ENCODE peak calls at places on chromosomes 5 and 9, in nine cellular contexts. One of them, this sample, is unnamed.

GRCh38 chr9:72542917-72543316 is 21.5 kb downstream of the TMC1 start:
- DNase-seq in cardiac muscle cell: no peak
- DNase-seq in brain microvascular endothelial cell: no peak
- DNase-seq in activated B cell treated with CpG ODN at 0.5 μM for 24 hours: no peak
- DNase-seq in A673: no peak
- DNase-seq in endothelial cell: no peak
- DNase-seq in tibial nerve: no peak
- DNase-seq in PC-3: peak
- DNase-seq in K562: no peak
- DNase-seq in this sample: no peak

GRCh38 chr5:69364414-69364813 is 4.9 kb downstream of the AK6 start:
- DNase-seq in K562: peak
- DNase-seq in endothelial cell: no peak
- DNase-seq in brain microvascular endothelial cell: peak
- DNase-seq in A673: peak
- DNase-seq in PC-3: peak
- DNase-seq in tibial nerve: no peak
- DNase-seq in activated B cell treated with CpG ODN at 0.5 μM for 24 hours: no peak
- DNase-seq in cardiac muscle cell: no peak
- DNase-seq in this sample: no peak

GRCh38 chr5:177043958-177044357 is 21.5 kb downstream of the ZNF346 start:
- DNase-seq in tibial nerve: no peak
- DNase-seq in endothelial cell: no peak
- DNase-seq in brain microvascular endothelial cell: no peak
- DNase-seq in cardiac muscle cell: no peak
- DNase-seq in A673: no peak
- DNase-seq in activated B cell treated with CpG ODN at 0.5 μM for 24 hours: no peak
- DNase-seq in PC-3: no peak
- DNase-seq in K562: no peak
- DNase-seq in this sample: no peak

GRCh38 chr5:74949976-74950375 is 83.8 kb upstream of the FAM169A start:
- DNase-seq in cardiac muscle cell: no peak
- DNase-seq in activated B cell treated with CpG ODN at 0.5 μM for 24 hours: no peak
- DNase-seq in endothelial cell: no peak
- DNase-seq in brain microvascular endothelial cell: no peak
- DNase-seq in A673: peak
- DNase-seq in PC-3: no peak
- DNase-seq in K562: no peak
- DNase-seq in tibial nerve: no peak
- DNase-seq in this sample: no peak

GRCh38 chr9:109232449-109232848 is 65.4 kb upstream of the FRRS1L start:
- DNase-seq in endothelial cell: no peak
- DNase-seq in tibial nerve: no peak
- DNase-seq in PC-3: peak
- DNase-seq in brain microvascular endothelial cell: peak
- DNase-seq in activated B cell treated with CpG ODN at 0.5 μM for 24 hours: no peak
- DNase-seq in cardiac muscle cell: no peak
- DNase-seq in K562: no peak
- DNase-seq in A673: peak
- DNase-seq in this sample: no peak

GRCh38 chr5:133698646-133699526 is 86.5 kb upstream of the FSTL4 start:
- DNase-seq in brain microvascular endothelial cell: no peak
- DNase-seq in tibial nerve: no peak
- DNase-seq in A673: no peak
- DNase-seq in activated B cell treated with CpG ODN at 0.5 μM for 24 hours: no peak
- DNase-seq in PC-3: no peak
- DNase-seq in endothelial cell: no peak
- DNase-seq in K562: no peak
- DNase-seq in cardiac muscle cell: no peak
- DNase-seq in this sample: no peak

GRCh38 chr5:109744261-109744660 is 54.5 kb downstream of the MAN2A1 start:
- DNase-seq in tibial nerve: no peak
- DNase-seq in cardiac muscle cell: no peak
- DNase-seq in brain microvascular endothelial cell: no peak
- DNase-seq in PC-3: no peak
- DNase-seq in activated B cell treated with CpG ODN at 0.5 μM for 24 hours: no peak
- DNase-seq in endothelial cell: no peak
- DNase-seq in A673: no peak
- DNase-seq in K562: no peak
- DNase-seq in this sample: no peak

GRCh38 chr5:176675676-176676360 is 28.5 kb downstream of the TSPAN17 start:
- DNase-seq in A673: peak
- DNase-seq in endothelial cell: peak
- DNase-seq in K562: peak
- DNase-seq in brain microvascular endothelial cell: peak
- DNase-seq in PC-3: peak
- DNase-seq in cardiac muscle cell: peak
- DNase-seq in tibial nerve: no peak
- DNase-seq in activated B cell treated with CpG ODN at 0.5 μM for 24 hours: no peak
- DNase-seq in this sample: no peak

GRCh38 chr5:41296066-41296465 is 82.7 kb upstream of the C6 start:
- DNase-seq in activated B cell treated with CpG ODN at 0.5 μM for 24 hours: no peak
- DNase-seq in K562: no peak
- DNase-seq in PC-3: no peak
- DNase-seq in brain microvascular endothelial cell: no peak
- DNase-seq in endothelial cell: no peak
- DNase-seq in tibial nerve: no peak
- DNase-seq in cardiac muscle cell: no peak
- DNase-seq in A673: no peak
- DNase-seq in this sample: no peak

GRCh38 chr5:79849486-79850315 is 141.4 kb downstream of the MTX3 start:
- DNase-seq in K562: no peak
- DNase-seq in A673: no peak
- DNase-seq in tibial nerve: no peak
- DNase-seq in endothelial cell: no peak
- DNase-seq in brain microvascular endothelial cell: no peak
- DNase-seq in activated B cell treated with CpG ODN at 0.5 μM for 24 hours: no peak
- DNase-seq in cardiac muscle cell: no peak
- DNase-seq in PC-3: no peak
- DNase-seq in this sample: no peak

GRCh38 chr9:80899208-80899607 is 790.1 kb downstream of the TLE1 start:
- DNase-seq in PC-3: peak
- DNase-seq in tibial nerve: no peak
- DNase-seq in endothelial cell: no peak
- DNase-seq in cardiac muscle cell: no peak
- DNase-seq in brain microvascular endothelial cell: no peak
- DNase-seq in K562: no peak
- DNase-seq in activated B cell treated with CpG ODN at 0.5 μM for 24 hours: no peak
- DNase-seq in A673: no peak
- DNase-seq in this sample: no peak

GRCh38 chr5:147673276-147673675 is 109.3 kb downstream of the JAKMIP2 start:
- DNase-seq in tibial nerve: no peak
- DNase-seq in activated B cell treated with CpG ODN at 0.5 μM for 24 hours: no peak
- DNase-seq in A673: peak
- DNase-seq in brain microvascular endothelial cell: no peak
- DNase-seq in cardiac muscle cell: no peak
- DNase-seq in endothelial cell: no peak
- DNase-seq in PC-3: no peak
- DNase-seq in K562: no peak
- DNase-seq in this sample: no peak

GRCh38 chr5:175610898-175611297 is 47.0 kb upstream of the HRH2 start:
- DNase-seq in A673: no peak
- DNase-seq in cardiac muscle cell: no peak
- DNase-seq in K562: no peak
- DNase-seq in brain microvascular endothelial cell: no peak
- DNase-seq in endothelial cell: no peak
- DNase-seq in PC-3: no peak
- DNase-seq in tibial nerve: no peak
- DNase-seq in activated B cell treated with CpG ODN at 0.5 μM for 24 hours: no peak
- DNase-seq in this sample: no peak

GRCh38 chr5:148834689-148835088 is 8.3 kb downstream of the ADRB2 start:
- DNase-seq in endothelial cell: no peak
- DNase-seq in PC-3: no peak
- DNase-seq in activated B cell treated with CpG ODN at 0.5 μM for 24 hours: no peak
- DNase-seq in A673: no peak
- DNase-seq in tibial nerve: no peak
- DNase-seq in cardiac muscle cell: no peak
- DNase-seq in K562: no peak
- DNase-seq in brain microvascular endothelial cell: no peak
- DNase-seq in this sample: no peak

GRCh38 chr5:59767753-59768159 is 125.8 kb downstream of the PDE4D start:
- DNase-seq in endothelial cell: no peak
- DNase-seq in A673: no peak
- DNase-seq in tibial nerve: no peak
- DNase-seq in brain microvascular endothelial cell: no peak
- DNase-seq in PC-3: no peak
- DNase-seq in K562: no peak
- DNase-seq in activated B cell treated with CpG ODN at 0.5 μM for 24 hours: no peak
- DNase-seq in cardiac muscle cell: no peak
- DNase-seq in this sample: no peak

GRCh38 chr5:61330341-61330878 is 1.6 kb upstream of the ZSWIM6 start:
- DNase-seq in A673: peak
- DNase-seq in brain microvascular endothelial cell: no peak
- DNase-seq in K562: peak
- DNase-seq in PC-3: peak
- DNase-seq in activated B cell treated with CpG ODN at 0.5 μM for 24 hours: no peak
- DNase-seq in tibial nerve: no peak
- DNase-seq in endothelial cell: peak
- DNase-seq in cardiac muscle cell: no peak
- DNase-seq in this sample: no peak

GRCh38 chr9:93577940-93578682 is 1.7 kb downstream of the PHF2 start:
- DNase-seq in tibial nerve: no peak
- DNase-seq in PC-3: no peak
- DNase-seq in activated B cell treated with CpG ODN at 0.5 μM for 24 hours: no peak
- DNase-seq in brain microvascular endothelial cell: no peak
- DNase-seq in cardiac muscle cell: no peak
- DNase-seq in A673: no peak
- DNase-seq in K562: no peak
- DNase-seq in endothelial cell: no peak
- DNase-seq in this sample: no peak

GRCh38 chr5:175816348-175816747 is 55.0 kb upstream of the CPLX2 start:
- DNase-seq in tibial nerve: no peak
- DNase-seq in A673: no peak
- DNase-seq in endothelial cell: no peak
- DNase-seq in K562: peak
- DNase-seq in PC-3: no peak
- DNase-seq in cardiac muscle cell: peak
- DNase-seq in activated B cell treated with CpG ODN at 0.5 μM for 24 hours: no peak
- DNase-seq in brain microvascular endothelial cell: no peak
- DNase-seq in this sample: no peak

GRCh38 chr9:124780757-124781151 is 3.8 kb downstream of the OLFML2A start:
- DNase-seq in activated B cell treated with CpG ODN at 0.5 μM for 24 hours: no peak
- DNase-seq in cardiac muscle cell: no peak
- DNase-seq in K562: no peak
- DNase-seq in endothelial cell: no peak
- DNase-seq in brain microvascular endothelial cell: no peak
- DNase-seq in tibial nerve: no peak
- DNase-seq in A673: no peak
- DNase-seq in PC-3: no peak
- DNase-seq in this sample: no peak

GRCh38 chr5:124730381-124730780 is 16.1 kb downstream of the ZNF608 start:
- DNase-seq in cardiac muscle cell: no peak
- DNase-seq in K562: no peak
- DNase-seq in tibial nerve: no peak
- DNase-seq in PC-3: no peak
- DNase-seq in A673: no peak
- DNase-seq in activated B cell treated with CpG ODN at 0.5 μM for 24 hours: no peak
- DNase-seq in brain microvascular endothelial cell: no peak
- DNase-seq in endothelial cell: no peak
- DNase-seq in this sample: no peak
- TF ChIP-seq CTCF in cardiac muscle cell: no peak
- TF ChIP-seq CTCF in K562: no peak
- TF ChIP-seq CTCF in tibial nerve: no peak
- TF ChIP-seq CTCF in PC-3: no peak
- TF ChIP-seq CTCF in A673: no peak
- TF ChIP-seq CTCF in activated B cell treated with CpG ODN at 0.5 μM for 24 hours: no peak
- TF ChIP-seq CTCF in brain microvascular endothelial cell: no peak
- TF ChIP-seq CTCF in endothelial cell: no peak
- TF ChIP-seq CTCF in this sample: no peak

GRCh38 chr9:116671605-116672004 is 15.5 kb upstream of the TRIM32 start:
- DNase-seq in PC-3: no peak
- DNase-seq in brain microvascular endothelial cell: no peak
- DNase-seq in tibial nerve: no peak
- DNase-seq in K562: no peak
- DNase-seq in activated B cell treated with CpG ODN at 0.5 μM for 24 hours: no peak
- DNase-seq in A673: no peak
- DNase-seq in endothelial cell: no peak
- DNase-seq in cardiac muscle cell: no peak
- DNase-seq in this sample: no peak
- TF ChIP-seq CTCF in PC-3: no peak
- TF ChIP-seq CTCF in brain microvascular endothelial cell: no peak
- TF ChIP-seq CTCF in tibial nerve: no peak
- TF ChIP-seq CTCF in K562: no peak
- TF ChIP-seq CTCF in activated B cell treated with CpG ODN at 0.5 μM for 24 hours: no peak
- TF ChIP-seq CTCF in A673: no peak
- TF ChIP-seq CTCF in endothelial cell: no peak
- TF ChIP-seq CTCF in cardiac muscle cell: no peak
- TF ChIP-seq CTCF in this sample: no peak

DNA sequence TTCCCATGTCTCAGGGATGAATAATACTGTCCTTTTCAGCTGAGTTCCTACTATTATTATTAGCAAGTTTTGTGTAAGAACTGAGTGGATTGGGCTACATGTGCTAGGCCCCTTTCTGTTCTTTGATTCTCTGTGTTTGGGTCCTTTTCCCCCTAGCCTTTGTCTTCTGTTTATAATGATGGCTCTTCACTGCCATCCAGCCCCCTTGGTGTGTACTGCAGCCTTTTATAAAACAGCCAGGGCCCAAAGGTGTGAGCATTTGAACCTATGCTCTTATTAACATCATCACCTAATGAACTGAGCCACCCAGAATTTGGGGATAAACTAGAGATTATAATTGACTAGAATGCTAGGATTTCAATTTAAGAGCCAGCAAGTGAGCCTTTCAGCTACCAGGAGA is 52.6 kb downstream of the PLAC8L1 start:
- DNase-seq in endothelial cell: no peak
- DNase-seq in cardiac muscle cell: peak
- DNase-seq in PC-3: peak
- DNase-seq in activated B cell treated with CpG ODN at 0.5 μM for 24 hours: no peak
- DNase-seq in brain microvascular endothelial cell: no peak
- DNase-seq in K562: peak
- DNase-seq in A673: peak
- DNase-seq in tibial nerve: no peak
- DNase-seq in this sample: no peak
- TF ChIP-seq CTCF in endothelial cell: no peak
- TF ChIP-seq CTCF in cardiac muscle cell: peak
- TF ChIP-seq CTCF in PC-3: peak
- TF ChIP-seq CTCF in activated B cell treated with CpG ODN at 0.5 μM for 24 hours: no peak
- TF ChIP-seq CTCF in brain microvascular endothelial cell: peak
- TF ChIP-seq CTCF in K562: peak
- TF ChIP-seq CTCF in A673: peak
- TF ChIP-seq CTCF in tibial nerve: no peak
- TF ChIP-seq CTCF in this sample: no peak

DNA sequence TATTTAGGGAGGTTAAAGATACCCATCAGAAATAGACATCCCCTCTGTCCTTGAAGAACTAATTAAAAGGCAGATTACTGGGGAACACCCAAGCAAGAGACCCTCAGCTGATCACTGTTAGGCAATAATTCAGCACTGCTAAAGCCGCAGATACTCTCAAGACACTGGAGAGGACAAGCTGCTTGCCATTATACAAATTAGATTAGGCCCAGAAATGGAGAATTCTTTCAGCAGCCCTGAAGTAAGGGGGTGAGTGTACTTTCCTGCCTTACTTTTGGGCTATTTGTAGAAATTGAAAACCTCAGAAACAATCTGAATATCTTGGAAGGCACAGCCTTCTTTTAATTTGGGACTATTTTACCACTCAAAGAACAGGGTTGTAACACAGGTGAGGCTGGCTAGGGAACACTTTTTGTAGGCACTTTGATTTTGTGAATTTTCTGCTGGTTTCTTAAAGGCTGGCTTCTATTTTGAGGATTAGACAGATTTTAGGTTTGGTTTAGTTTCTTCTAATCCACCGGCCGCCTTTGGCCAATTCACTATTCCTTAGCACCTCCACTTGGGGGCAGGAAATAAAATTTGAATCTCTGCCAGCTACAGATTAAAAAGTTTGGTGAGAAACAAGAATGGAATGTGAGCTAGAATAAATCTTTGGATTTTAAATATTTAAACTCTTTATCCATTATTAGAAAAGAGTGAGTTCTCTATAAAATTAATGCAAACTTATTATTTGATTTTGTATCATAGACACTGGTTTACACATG is 106.0 kb downstream of the SMARCA2 start:
- DNase-seq in cardiac muscle cell: no peak
- DNase-seq in K562: no peak
- DNase-seq in brain microvascular endothelial cell: peak
- DNase-seq in tibial nerve: no peak
- DNase-seq in endothelial cell: no peak
- DNase-seq in A673: peak
- DNase-seq in activated B cell treated with CpG ODN at 0.5 μM for 24 hours: no peak
- DNase-seq in PC-3: peak
- DNase-seq in this sample: no peak
- TF ChIP-seq CTCF in cardiac muscle cell: peak
- TF ChIP-seq CTCF in K562: no peak
- TF ChIP-seq CTCF in brain microvascular endothelial cell: peak
- TF ChIP-seq CTCF in tibial nerve: no peak
- TF ChIP-seq CTCF in endothelial cell: no peak
- TF ChIP-seq CTCF in A673: peak
- TF ChIP-seq CTCF in activated B cell treated with CpG ODN at 0.5 μM for 24 hours: no peak
- TF ChIP-seq CTCF in PC-3: no peak
- TF ChIP-seq CTCF in this sample: no peak